ENCODE peak calls at places on chromosomes 2 and 18, in ten cellular contexts. Y is tibial nerve, L is stomach, D is uterus, U is spleen, O is HepG2, T is A549, P is transverse colon, G is adrenal gland, H is sigmoid colon. F is an unnamed sample.

GRCh38 chr2:207167129-207167923 is 1.6 kb upstream of the KLF7 start:
- DNase-seq in G (no peak), O (peak), P (peak), D (no peak), T (no peak), U (no peak), Y (peak), H (no peak), L (no peak), F (no peak)

GRCh38 chr2:38076710-38077430 is 919 bp upstream of the CYP1B1 start:
- DNase-seq in T (peak), D (peak), Y (peak), U (peak), G (peak), O (no peak), P (peak), H (peak), L (peak), F (peak)

GRCh38 chr18:5207471-5207870 is 10.4 kb upstream of the AKAIN1 start:
- DNase-seq in L (no peak), T (no peak), O (no peak), U (no peak), G (no peak), Y (no peak), D (no peak), H (no peak), P (no peak), F (no peak)

GRCh38 chr2:3651686-3652516 is 6.1 kb upstream of the ALLC start:
- DNase-seq in H (no peak), G (peak), P (peak), L (peak), U (peak), T (no peak), O (peak), Y (no peak), D (no peak), F (peak)

GRCh38 chr2:16604236-16604635 is 61.4 kb downstream of the CYRIA start:
- DNase-seq in U (no peak), D (no peak), Y (no peak), P (no peak), L (no peak), H (no peak), O (no peak), T (no peak), G (no peak), F (no peak)

GRCh38 chr2:223576873-223577272 is 25.3 kb downstream of the SCG2 start:
- DNase-seq in U (no peak), H (no peak), G (peak), T (no peak), Y (peak), P (no peak), L (no peak), D (no peak), O (no peak), F (no peak)

GRCh38 chr2:233460726-233461431 is 105.7 kb downstream of the USP40 start:
- DNase-seq in H (no peak), P (peak), D (no peak), Y (no peak), T (no peak), U (peak), G (no peak), O (peak), L (peak), F (no peak)

GRCh38 chr2:239277401-239278085 is 123.3 kb downstream of the HDAC4 start:
- DNase-seq in H (peak), Y (no peak), G (peak), L (peak), D (peak), P (peak), T (no peak), O (no peak), U (peak), F (no peak)

GRCh38 chr18:79496978-79497637 is 101.4 kb downstream of the NFATC1 start:
- DNase-seq in D (peak), H (peak), U (peak), O (no peak), Y (peak), T (no peak), G (peak), P (peak), L (no peak), F (peak)

GRCh38 chr2:239757154-239757760 is 267.9 kb downstream of the NDUFA10 start:
- DNase-seq in Y (no peak), G (no peak), H (no peak), U (no peak), P (no peak), T (no peak), O (no peak), D (no peak), L (no peak), F (peak)

GRCh38 chr2:235492850-235493344 is 946 bp upstream of the AGAP1 start:
- DNase-seq in L (no peak), Y (no peak), G (peak), U (no peak), H (no peak), D (peak), T (no peak), P (no peak), O (no peak), F (peak)

GRCh38 chr2:157333304-157334047 is 7.9 kb upstream of the ERMN start:
- DNase-seq in O (no peak), Y (no peak), U (no peak), G (no peak), L (no peak), P (no peak), T (no peak), H (no peak), D (no peak), F (no peak)

GRCh38 chr2:128497461-128497860 is 178.8 kb upstream of the HS6ST1 start:
- DNase-seq in Y (no peak), P (no peak), T (no peak), U (no peak), L (peak), G (no peak), O (no peak), H (no peak), D (no peak), F (peak)

GRCh38 chr2:213281156-213281555 is 3.1 kb upstream of the SPAG16 start:
- DNase-seq in T (no peak), P (no peak), H (no peak), Y (no peak), U (no peak), O (no peak), L (no peak), G (no peak), D (no peak), F (no peak)

GRCh38 chr2:19540739-19541503 is 182.5 kb upstream of the OSR1 start:
- DNase-seq in T (peak), Y (peak), H (no peak), D (no peak), U (no peak), L (no peak), G (no peak), P (peak), O (no peak), F (no peak)

GRCh38 chr2:228224410-228224809 is 42.9 kb upstream of the SPHKAP start:
- DNase-seq in H (no peak), T (no peak), Y (no peak), D (no peak), L (no peak), G (no peak), O (no peak), U (no peak), P (no peak), F (no peak)

GRCh38 chr2:60818272-60818671 is 62.2 kb downstream of the PAPOLG start:
- DNase-seq in O (peak), U (no peak), P (no peak), T (no peak), G (no peak), Y (no peak), D (no peak), H (no peak), L (no peak), F (no peak)

GRCh38 chr2:173037245-173038106 is 38.2 kb upstream of the MAP3K20 start:
- DNase-seq in G (peak), O (no peak), P (no peak), H (no peak), U (no peak), T (no peak), L (no peak), Y (no peak), D (peak), F (no peak)

GRCh38 chr2:149486664-149487063 is 100.9 kb downstream of the MMADHC start:
- DNase-seq in H (no peak), D (no peak), L (no peak), T (no peak), U (no peak), G (no peak), P (no peak), Y (no peak), O (no peak), F (no peak)

GRCh38 chr2:149490296-149490695 is 97.3 kb downstream of the MMADHC start:
- DNase-seq in D (no peak), P (no peak), H (no peak), L (no peak), T (no peak), Y (no peak), U (no peak), G (no peak), O (no peak), F (no peak)

GRCh38 chr2:149488719-149489440 is 98.7 kb downstream of the MMADHC start:
- DNase-seq in T (no peak), L (no peak), G (no peak), D (no peak), H (no peak), U (no peak), Y (no peak), P (no peak), O (no peak), F (no peak)

GRCh38 chr2:149489452-149489851 is 98.1 kb downstream of the MMADHC start:
- DNase-seq in H (no peak), U (no peak), Y (no peak), T (no peak), O (no peak), P (no peak), D (no peak), L (no peak), G (no peak), F (no peak)

DNA sequence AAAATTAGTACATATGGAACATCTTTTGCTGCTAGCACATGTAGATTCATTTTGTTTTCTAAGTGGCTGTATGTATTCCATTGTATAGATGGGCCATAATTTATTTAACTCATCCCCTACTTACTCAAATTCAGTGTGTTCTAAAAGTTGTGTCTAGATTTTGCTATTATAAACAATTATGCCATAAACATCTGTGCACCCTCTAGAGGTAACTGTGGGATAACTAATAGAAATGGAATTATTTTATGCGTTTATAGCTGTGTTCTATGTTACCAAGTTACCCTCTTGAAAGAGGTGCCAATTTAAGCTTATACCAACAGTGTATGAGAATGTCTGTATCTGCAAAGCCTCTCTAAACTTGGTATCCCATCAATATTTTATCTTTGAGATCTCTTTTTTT is 100.4 kb downstream of the MMADHC start:
- DNase-seq in L (no peak), T (no peak), U (no peak), P (no peak), O (no peak), Y (no peak), G (no peak), H (no peak), D (no peak), F (no peak)
- TF ChIP-seq CTCF in L (no peak), T (peak), U (no peak), P (no peak), O (no peak), Y (no peak), G (no peak), H (no peak), D (no peak), F (no peak)

GRCh38 chr2:106105151-106105922 is 88.8 kb downstream of the UXS1 start:
- DNase-seq in T (no peak), Y (no peak), U (no peak), P (no peak), L (no peak), O (no peak), G (no peak), H (no peak), D (no peak), F (no peak)

GRCh38 chr2:106108351-106108750 is 85.8 kb downstream of the UXS1 start:
- DNase-seq in T (no peak), H (no peak), D (no peak), U (no peak), G (no peak), Y (no peak), O (no peak), L (no peak), P (no peak), F (no peak)

GRCh38 chr2:106106627-106107508 is 87.2 kb downstream of the UXS1 start:
- DNase-seq in H (no peak), P (no peak), D (no peak), T (no peak), O (no peak), L (no peak), G (no peak), Y (no peak), U (no peak), F (no peak)

GRCh38 chr2:106107509-106108131 is 86.5 kb downstream of the UXS1 start:
- DNase-seq in G (no peak), Y (no peak), L (no peak), P (no peak), H (no peak), T (no peak), U (no peak), D (no peak), O (no peak), F (no peak)

DNA sequence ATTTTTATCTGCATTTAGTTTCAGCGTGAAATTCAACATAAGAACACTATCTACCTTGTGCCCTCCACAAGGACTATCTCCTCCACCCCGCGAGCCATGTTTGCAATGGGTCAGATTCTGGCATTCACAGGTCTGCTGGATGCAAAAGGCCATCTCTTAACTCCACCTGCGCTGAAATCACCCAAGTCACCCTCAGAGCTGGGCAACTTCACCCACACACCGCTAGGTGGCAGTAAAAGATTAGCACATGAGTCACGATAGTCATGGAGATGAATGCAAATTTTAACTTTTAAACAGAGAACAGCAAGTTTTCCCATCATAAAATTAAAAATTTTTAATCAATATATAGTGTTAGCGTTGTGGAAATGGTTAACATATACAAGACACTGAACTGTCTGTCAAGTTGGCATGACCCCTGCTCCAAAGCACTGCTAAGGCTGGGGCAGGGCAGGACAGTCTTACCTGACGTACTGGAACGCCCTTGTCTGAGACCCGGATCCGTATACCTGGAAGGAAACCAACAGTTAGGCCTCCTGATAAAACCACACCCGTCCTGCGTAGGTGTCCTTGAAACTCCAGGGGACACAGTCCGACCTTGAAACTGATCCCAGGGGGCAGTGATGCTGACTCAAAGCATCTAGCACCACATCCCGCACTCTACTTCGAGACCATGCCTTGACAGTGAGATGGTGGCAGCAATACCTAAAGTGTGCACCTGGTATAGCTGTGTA is 89.6 kb downstream of the UXS1 start:
- DNase-seq in P (peak), G (peak), U (no peak), D (no peak), T (peak), O (peak), H (no peak), L (peak), Y (peak), F (no peak)
- TF ChIP-seq POLR2A in P (no peak), G (no peak), U (no peak), D (no peak), T (no peak), O (no peak), H (no peak), L (no peak), Y (no peak), F (no peak)

DNA sequence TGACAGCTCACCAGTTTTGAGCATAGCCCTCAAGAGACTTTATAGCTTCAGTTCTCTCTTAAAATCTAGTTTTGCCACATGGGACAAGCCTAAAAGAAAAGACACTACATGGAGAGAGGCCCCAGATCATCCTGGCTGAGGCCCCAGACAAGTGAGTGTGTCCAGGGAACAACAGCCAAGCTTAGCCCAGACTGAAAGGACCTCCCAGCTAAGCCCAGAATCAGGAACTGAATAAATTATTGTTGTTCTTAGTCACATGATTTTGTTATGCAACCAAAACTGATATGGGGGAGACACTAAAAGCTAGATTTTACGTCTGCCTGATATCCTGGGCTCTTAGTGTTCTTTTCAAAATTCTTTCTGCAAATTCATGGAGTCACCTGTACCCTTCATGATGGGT is 29.3 kb upstream of the LBH start:
- DNase-seq in Y (peak), T (no peak), H (peak), O (no peak), D (peak), L (peak), P (no peak), U (no peak), G (peak), F (no peak)
- H3K27ac ChIP-seq in Y (no peak), T (no peak), H (peak), O (no peak), D (no peak), L (no peak), P (peak), U (no peak), G (peak), F (peak)

GRCh38 chr2:238158807-238159539 is at the start of gene ERFE:
- DNase-seq in P (peak), U (peak), D (peak), G (no peak), Y (no peak), H (no peak), L (no peak), T (peak), O (no peak), F (peak)
- TF ChIP-seq CTCF in P (no peak), U (peak), D (peak), G (no peak), Y (peak), H (no peak), L (no peak), T (peak), O (peak), F (peak)

DNA sequence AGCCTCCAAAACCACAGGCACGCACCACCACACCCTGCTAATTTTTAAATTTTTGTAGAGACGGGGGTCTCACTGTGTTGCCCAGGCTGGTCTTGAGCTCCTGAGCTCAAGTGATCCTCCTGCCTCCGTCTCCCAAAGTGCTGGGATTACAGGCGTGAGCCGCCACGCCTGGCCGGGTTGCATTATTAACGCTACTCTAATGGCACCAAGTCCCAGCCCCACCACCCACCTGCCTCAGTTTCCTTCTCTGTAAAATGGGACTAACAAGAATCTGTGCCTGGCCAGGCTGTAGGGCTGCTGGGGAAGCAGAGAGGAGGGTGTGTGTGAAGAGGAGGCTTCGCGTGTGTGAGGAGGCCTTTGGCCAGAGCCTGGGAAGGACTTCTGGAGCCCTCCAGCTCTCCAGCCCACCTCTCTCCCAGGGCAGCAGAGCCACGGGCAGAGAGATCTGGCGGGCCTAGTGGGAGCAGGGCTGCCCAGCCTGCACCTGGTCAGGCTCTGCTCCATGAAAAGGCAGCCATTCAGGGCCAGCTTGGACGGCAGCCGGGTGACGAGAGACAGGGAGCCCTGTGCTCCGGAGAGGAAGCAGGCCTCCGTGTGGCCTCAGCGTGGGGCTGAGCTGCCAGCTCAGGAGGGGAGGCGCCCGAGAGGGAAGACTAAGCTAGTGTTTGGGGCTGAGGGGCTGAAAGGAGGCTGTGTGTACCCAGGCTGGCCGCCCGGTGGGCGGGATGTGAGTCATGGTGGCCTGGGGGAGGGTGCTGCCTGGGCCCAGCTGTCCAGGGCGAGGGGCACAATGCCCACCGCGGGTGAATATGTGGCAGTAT is 7.4 kb upstream of the B3GNT7 start:
- DNase-seq in L (peak), G (peak), O (peak), U (no peak), Y (no peak), D (no peak), P (no peak), H (peak), T (no peak), F (no peak)
- TF ChIP-seq POLR2A in L (no peak), G (no peak), O (peak), U (no peak), Y (no peak), D (no peak), P (no peak), H (no peak), T (no peak), F (no peak)

F was measured in upper lobe of left lung.